ENCODE peak calls at places on chromosomes 12 and 14, in seven cellular contexts. T is AG04450, D is uterus, H is small intestine, Q is caudate nucleus, E is tibial nerve, M is HL-60. G is an unnamed sample.

GRCh38 chr12:24617471-24617870 is 331.4 kb downstream of the BCAT1 start:
- DNase-seq in T (no peak), D (no peak), H (no peak), Q (no peak), E (no peak), M (no peak), G (no peak)

GRCh38 chr14:30888480-30889243 is 14.3 kb downstream of the COCH start:
- DNase-seq in T (no peak), D (no peak), H (peak; percentile 17), Q (no peak), E (no peak), M (no peak), G (no peak)

GRCh38 chr14:65277027-65277426 is 135.5 kb upstream of the FUT8 start:
- DNase-seq in T (no peak), D (no peak), H (no peak), Q (no peak), E (no peak), M (no peak), G (no peak)

GRCh38 chr12:5185435-5186069 is 141.9 kb downstream of the KCNA5 start:
- DNase-seq in T (no peak), D (no peak), H (peak; percentile 27), Q (no peak), E (no peak), M (no peak), G (no peak)

GRCh38 chr14:35435177-35435576 is 30.6 kb upstream of the NFKBIA start:
- DNase-seq in T (no peak), D (no peak), H (no peak), Q (no peak), E (no peak), M (no peak), G (no peak)

GRCh38 chr14:100372357-100373048 is 49.4 kb downstream of the SLC25A47 start:
- DNase-seq in T (no peak), D (no peak), H (no peak), Q (no peak), E (no peak), M (no peak), G (no peak)

GRCh38 chr12:4960030-4960429 is 50.3 kb downstream of the KCNA1 start:
- DNase-seq in T (no peak), D (no peak), H (no peak), Q (no peak), E (no peak), M (no peak), G (no peak)

GRCh38 chr14:77301103-77301502 is 19.6 kb downstream of the POMT2 start:
- DNase-seq in T (peak; percentile 63), D (peak; percentile 84), H (peak; percentile 78), Q (peak; percentile 68), E (peak; percentile 66), M (peak; percentile 55), G (peak; percentile 64)

GRCh38 chr12:104175726-104176247 is 37.8 kb upstream of the NFYB start:
- DNase-seq in T (no peak), D (no peak), H (no peak), Q (no peak), E (no peak), M (no peak), G (no peak)

GRCh38 chr14:103593577-103593976 is 30.8 kb downstream of the COA8 start:
- DNase-seq in T (no peak), D (no peak), H (peak; percentile 16), Q (no peak), E (no peak), M (no peak), G (no peak)

GRCh38 chr14:54191846-54192245 is 205.0 kb upstream of the CDKN3 start:
- DNase-seq in T (no peak), D (no peak), H (no peak), Q (no peak), E (no peak), M (no peak), G (no peak)

GRCh38 chr12:67151891-67152290 is 117.3 kb upstream of the CAND1 start:
- DNase-seq in T (no peak), D (no peak), H (no peak), Q (no peak), E (no peak), M (no peak), G (no peak)

GRCh38 chr12:55847603-55848329 is 5.0 kb upstream of the MMP19 start:
- DNase-seq in T (peak; percentile 99), D (peak; percentile 99), H (no peak), Q (no peak), E (peak; percentile 87), M (peak; percentile 68), G (no peak)

GRCh38 chr12:130127909-130128763 is 34.1 kb upstream of the FZD10 start:
- DNase-seq in T (no peak), D (peak; percentile 55), H (no peak), Q (no peak), E (peak; percentile 34), M (no peak), G (no peak)

GRCh38 chr14:78752789-78753188 is 582.6 kb downstream of the NRXN3 start:
- DNase-seq in T (no peak), D (no peak), H (no peak), Q (peak; percentile 47), E (no peak), M (no peak), G (no peak)

GRCh38 chr12:45401008-45401407 is 185.1 kb downstream of the ANO6 start:
- DNase-seq in T (no peak), D (no peak), H (no peak), Q (no peak), E (no peak), M (no peak), G (no peak)

GRCh38 chr12:42187799-42188198 is 43.1 kb upstream of the GXYLT1 start:
- DNase-seq in T (no peak), D (no peak), H (no peak), Q (no peak), E (no peak), M (no peak), G (no peak)

GRCh38 chr12:64714551-64714968 is 44.6 kb downstream of the GNS start:
- DNase-seq in T (no peak), D (no peak), H (no peak), Q (peak; percentile 69), E (no peak), M (peak; percentile 45), G (no peak)

GRCh38 chr14:42224053-42224888 is 617.6 kb downstream of the LRFN5 start:
- DNase-seq in T (peak; percentile 38), D (peak; percentile 42), H (peak; percentile 25), Q (no peak), E (peak; percentile 53), M (peak; percentile 31), G (no peak)

GRCh38 chr12:24487606-24488005 is 461.3 kb downstream of the BCAT1 start:
- DNase-seq in T (no peak), D (no peak), H (no peak), Q (no peak), E (no peak), M (no peak), G (no peak)

GRCh38 chr12:105561981-105562726 is 231.7 kb downstream of the C12orf75 start:
- DNase-seq in T (peak; percentile 62), D (peak; percentile 76), H (peak; percentile 37), Q (no peak), E (no peak), M (no peak), G (no peak)

GRCh38 chr12:52871291-52871961 is 22.6 kb upstream of the KRT78 start:
- DNase-seq in T (no peak), D (peak; percentile 26), H (peak; percentile 55), Q (no peak), E (peak; percentile 46), M (no peak), G (no peak)

GRCh38 chr12:52873832-52874572 is 25.2 kb upstream of the KRT78 start:
- DNase-seq in T (peak; percentile 61), D (peak; percentile 92), H (peak; percentile 92), Q (peak; percentile 16), E (peak; percentile 70), M (peak; percentile 44), G (peak; percentile 69)

GRCh38 chr12:52874573-52875435 is 26.0 kb upstream of the KRT78 start:
- DNase-seq in T (no peak), D (no peak), H (no peak), Q (no peak), E (no peak), M (no peak), G (no peak)

GRCh38 chr12:52873513-52873831 is 24.7 kb upstream of the KRT78 start:
- DNase-seq in T (no peak), D (no peak), H (no peak), Q (no peak), E (no peak), M (no peak), G (no peak)

GRCh38 chr12:52872644-52873384 is 24.0 kb upstream of the KRT78 start:
- DNase-seq in T (no peak), D (no peak), H (peak; percentile 54), Q (no peak), E (no peak), M (no peak), G (no peak)
- H3K27ac ChIP-seq in T (no peak overlapping the region), D (peak overlapping the region; percentile 92), H (peak overlapping the region; percentile 97), Q (no peak overlapping the region), E (peak overlapping the region; percentile 92), M (no peak overlapping the region), G (no peak overlapping the region)

GRCh38 chr12:1781770-1782169 is 38.6 kb upstream of the LRTM2 start:
- DNase-seq in T (peak; percentile 62), D (no peak), H (no peak), Q (no peak), E (no peak), M (no peak), G (no peak)
- H3K27ac ChIP-seq in T (no peak overlapping the region), D (no peak overlapping the region), H (no peak overlapping the region), Q (peak overlapping the region; percentile 60), E (peak overlapping the region; percentile 82), M (peak overlapping the region; percentile 22), G (no peak overlapping the region)

DNA sequence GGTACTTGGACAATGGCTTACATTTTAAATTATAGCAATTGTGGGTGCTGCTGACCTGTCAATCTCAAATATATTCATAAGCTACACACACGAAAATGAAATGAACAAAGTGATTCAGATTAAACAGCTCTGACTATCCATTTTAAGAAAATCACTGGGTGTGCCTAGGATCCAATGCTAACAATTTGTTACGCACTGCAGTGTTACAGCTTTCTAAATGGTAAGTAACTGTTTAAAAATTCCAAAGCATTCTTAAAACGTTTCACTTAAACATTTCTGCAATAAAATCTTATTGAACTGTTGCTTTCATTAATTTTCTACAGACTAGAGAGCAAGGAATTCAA is 18.9 kb downstream of the LMO3 start:
- DNase-seq in T (no peak), D (no peak), H (no peak), Q (no peak), E (no peak), M (no peak), G (no peak)
- H3K27ac ChIP-seq in T (no peak overlapping the region), D (peak overlapping the region; percentile 86), H (no peak overlapping the region), Q (peak overlapping the region; percentile 94), E (peak overlapping the region; percentile 45), M (no peak overlapping the region), G (no peak overlapping the region)

GRCh38 chr12:95146767-95147166 is 70.5 kb downstream of the FGD6 start:
- DNase-seq in T (no peak), D (no peak), H (no peak), Q (no peak), E (no peak), M (no peak), G (no peak)

GRCh38 chr12:95141305-95141704 is 67.9 kb upstream of the NR2C1 start:
- DNase-seq in T (no peak), D (no peak), H (no peak), Q (no peak), E (no peak), M (no peak), G (no peak)

GRCh38 chr12:95142752-95143151 is 69.3 kb upstream of the NR2C1 start:
- DNase-seq in T (no peak), D (no peak), H (no peak), Q (no peak), E (no peak), M (no peak), G (no peak)

GRCh38 chr12:95147836-95148235 is 69.4 kb downstream of the FGD6 start:
- DNase-seq in T (no peak), D (no peak), H (no peak), Q (no peak), E (no peak), M (no peak), G (no peak)

GRCh38 chr12:95143784-95144205 is 70.4 kb upstream of the NR2C1 start:
- DNase-seq in T (no peak), D (no peak), H (no peak), Q (no peak), E (no peak), M (no peak), G (no peak)
- H3K27ac ChIP-seq in T (no peak overlapping the region), D (peak overlapping the region; percentile 9), H (no peak overlapping the region), Q (no peak overlapping the region), E (no peak overlapping the region), M (no peak overlapping the region), G (no peak overlapping the region)

G was measured in naive thymus-derived CD4-positive, alpha-beta T cell.